ENCODE peak calls at places on chromosome 5, in eight cellular contexts. K is Karpas-422; D is CD4-positive, alpha-beta memory T cell; C is breast epithelium; I is AG04450; G is fibroblast of lung; Z is BE2C; F is OCI-LY7. J is an unnamed sample.

GRCh38 chr5:176596689-176597416 is 13.1 kb downstream of the GPRIN1 start:
- DNase-seq in K (no peak), D (peak), C (no peak), I (no peak), G (no peak), Z (no peak), F (peak), J (peak)

GRCh38 chr5:180823346-180823745 is 20.7 kb upstream of the MGAT1 start:
- DNase-seq in K (no peak), D (no peak), C (no peak), I (no peak), G (no peak), Z (no peak), F (no peak), J (no peak)

GRCh38 chr5:144451187-144451973 is 280.7 kb downstream of the KCTD16 start:
- DNase-seq in K (no peak), D (no peak), C (no peak), I (no peak), G (no peak), Z (no peak), F (no peak), J (no peak)

GRCh38 chr5:169097374-169097831 is 203.5 kb downstream of the SLIT3 start:
- DNase-seq in K (no peak), D (no peak), C (peak), I (no peak), G (peak), Z (no peak), F (no peak), J (no peak)

GRCh38 chr5:53350991-53351770 is 129.2 kb upstream of the FST start:
- DNase-seq in K (no peak), D (no peak), C (no peak), I (no peak), G (no peak), Z (no peak), F (no peak), J (no peak)

GRCh38 chr5:142686210-142686734 is 382 bp upstream of the FGF1 start:
- DNase-seq in K (no peak), D (no peak), C (peak), I (no peak), G (peak), Z (no peak), F (no peak), J (no peak)

GRCh38 chr5:102049517-102049916 is 246.6 kb downstream of the SLCO4C1 start:
- DNase-seq in K (no peak), D (no peak), C (no peak), I (no peak), G (no peak), Z (peak), F (no peak), J (no peak)

GRCh38 chr5:57416246-57416996 is 66.2 kb downstream of the ACTBL2 start:
- DNase-seq in K (no peak), D (no peak), C (no peak), I (no peak), G (peak), Z (peak), F (no peak), J (no peak)

GRCh38 chr5:179054036-179054785 is 6.0 kb upstream of the ZNF354C start:
- DNase-seq in K (no peak), D (no peak), C (no peak), I (no peak), G (no peak), Z (no peak), F (no peak), J (no peak)

GRCh38 chr5:6729400-6730310 is 16.4 kb downstream of the TENT4A start:
- DNase-seq in K (no peak), D (peak), C (no peak), I (no peak), G (no peak), Z (peak), F (peak), J (no peak)

GRCh38 chr5:115168829-115169391 is 798 bp downstream of the TRIM36 start:
- DNase-seq in K (peak), D (no peak), C (no peak), I (no peak), G (peak), Z (peak), F (no peak), J (peak)

GRCh38 chr5:109936091-109936490 is 246.4 kb downstream of the MAN2A1 start:
- DNase-seq in K (no peak), D (no peak), C (no peak), I (no peak), G (no peak), Z (no peak), F (no peak), J (no peak)

GRCh38 chr5:129177451-129177850 is 82.9 kb downstream of the ISOC1 start:
- DNase-seq in K (peak), D (no peak), C (no peak), I (no peak), G (no peak), Z (no peak), F (no peak), J (no peak)

GRCh38 chr5:54519083-54519541 is 1.6 kb downstream of the SNX18 start:
- DNase-seq in K (no peak), D (peak), C (no peak), I (no peak), G (no peak), Z (peak), F (no peak), J (no peak)

GRCh38 chr5:96023518-96023917 is 61.9 kb upstream of the ELL2 start:
- DNase-seq in K (no peak), D (no peak), C (no peak), I (no peak), G (peak), Z (no peak), F (no peak), J (no peak)

GRCh38 chr5:92775711-92776615 is 805.1 kb downstream of the NR2F1-AS1 start:
- DNase-seq in K (no peak), D (no peak), C (no peak), I (no peak), G (peak), Z (no peak), F (no peak), J (no peak)

GRCh38 chr5:16889972-16890519 is 46.0 kb downstream of the MYO10 start:
- DNase-seq in K (no peak), D (no peak), C (no peak), I (peak), G (peak), Z (no peak), F (no peak), J (no peak)

GRCh38 chr5:139236479-139236878 is 38.3 kb upstream of the SIL1 start:
- DNase-seq in K (no peak), D (no peak), C (no peak), I (no peak), G (no peak), Z (no peak), F (no peak), J (no peak)

GRCh38 chr5:149376711-149377447 is 2.2 kb downstream of the IL17B start:
- DNase-seq in K (no peak), D (no peak), C (no peak), I (no peak), G (no peak), Z (no peak), F (no peak), J (no peak)

GRCh38 chr5:98321356-98321755 is 452.1 kb upstream of the RGMB start:
- DNase-seq in K (no peak), D (no peak), C (no peak), I (no peak), G (no peak), Z (no peak), F (no peak), J (no peak)

GRCh38 chr5:91158011-91158410 is 225.1 kb downstream of the ARRDC3 start:
- DNase-seq in K (no peak), D (no peak), C (no peak), I (no peak), G (no peak), Z (no peak), F (no peak), J (no peak)

GRCh38 chr5:38234737-38235136 is 23.6 kb upstream of the EGFLAM start:
- DNase-seq in K (no peak), D (no peak), C (no peak), I (no peak), G (no peak), Z (no peak), F (no peak), J (no peak)

GRCh38 chr5:73694089-73694488 is 68.1 kb downstream of the ARHGEF28 start:
- DNase-seq in K (no peak), D (no peak), C (no peak), I (no peak), G (no peak), Z (no peak), F (no peak), J (peak)

GRCh38 chr5:113090336-113091106 is 113.9 kb downstream of the DCP2 start:
- DNase-seq in K (no peak), D (no peak), C (peak), I (no peak), G (peak), Z (no peak), F (no peak), J (peak)

GRCh38 chr5:177133845-177134652 is 476 bp downstream of the NSD1 start:
- DNase-seq in K (peak), D (peak), C (no peak), I (no peak), G (peak), Z (peak), F (peak), J (peak)

GRCh38 chr5:149561848-149562247 is 10.6 kb upstream of the CSNK1A1 start:
- DNase-seq in K (no peak), D (no peak), C (no peak), I (peak), G (peak), Z (no peak), F (peak), J (no peak)

GRCh38 chr5:54725391-54726280 is 208.1 kb downstream of the SNX18 start:
- DNase-seq in K (no peak), D (no peak), C (no peak), I (no peak), G (peak), Z (no peak), F (no peak), J (no peak)

GRCh38 chr5:849651-850301 is 1.0 kb downstream of the ZDHHC11 start:
- DNase-seq in K (no peak), D (peak), C (no peak), I (no peak), G (no peak), Z (no peak), F (no peak), J (no peak)

GRCh38 chr5:126449751-126450271 is 26.6 kb downstream of the GRAMD2B start:
- DNase-seq in K (peak), D (peak), C (no peak), I (no peak), G (peak), Z (no peak), F (no peak), J (peak)

GRCh38 chr5:180683523-180683922 is 34.1 kb upstream of the FLT4 start:
- DNase-seq in K (no peak), D (no peak), C (no peak), I (no peak), G (no peak), Z (no peak), F (no peak), J (no peak)

GRCh38 chr5:176542596-176543427 is 5.6 kb upstream of the RNF44 start:
- DNase-seq in K (peak), D (no peak), C (no peak), I (no peak), G (peak), Z (peak), F (peak), J (peak)

GRCh38 chr5:61649231-61649630 is 317.2 kb downstream of the ZSWIM6 start:
- DNase-seq in K (no peak), D (no peak), C (no peak), I (no peak), G (no peak), Z (no peak), F (no peak), J (no peak)

GRCh38 chr5:110112355-110112754 is 422.6 kb downstream of the MAN2A1 start:
- DNase-seq in K (no peak), D (no peak), C (no peak), I (no peak), G (no peak), Z (no peak), F (no peak), J (no peak)

GRCh38 chr5:159290741-159291140 is 27.7 kb downstream of the UBLCP1 start:
- DNase-seq in K (no peak), D (no peak), C (no peak), I (no peak), G (peak), Z (no peak), F (no peak), J (no peak)

GRCh38 chr5:76816110-76816831 is 2.6 kb upstream of the F2RL1 start:
- DNase-seq in K (no peak), D (no peak), C (no peak), I (no peak), G (peak), Z (no peak), F (no peak), J (no peak)

GRCh38 chr5:87825583-87825982 is 412.9 kb upstream of the CCNH start:
- DNase-seq in K (no peak), D (no peak), C (no peak), I (no peak), G (no peak), Z (no peak), F (no peak), J (no peak)

GRCh38 chr5:78586251-78586650 is 62.3 kb downstream of the LHFPL2 start:
- DNase-seq in K (no peak), D (no peak), C (peak), I (peak), G (peak), Z (no peak), F (no peak), J (no peak)

GRCh38 chr5:133938039-133938821 is 30.2 kb downstream of the C5orf15 start:
- DNase-seq in K (peak), D (no peak), C (no peak), I (no peak), G (no peak), Z (no peak), F (peak), J (peak)

GRCh38 chr5:174609116-174609515 is 115.3 kb upstream of the MSX2 start:
- DNase-seq in K (no peak), D (no peak), C (peak), I (no peak), G (peak), Z (peak), F (no peak), J (no peak)
- H3K4me3 ChIP-seq in K (no peak), D (no peak), C (no peak), I (no peak), G (no peak), Z (no peak), F (no peak), J (no peak)

GRCh38 chr5:89901983-89902382 is 507.6 kb downstream of the CETN3 start:
- DNase-seq in K (no peak), D (no peak), C (peak), I (no peak), G (no peak), Z (no peak), F (no peak), J (no peak)
- H3K4me3 ChIP-seq in K (no peak), D (no peak), C (no peak), I (no peak), G (no peak), Z (no peak), F (no peak), J (no peak)

GRCh38 chr5:172846249-172846648 is 12.2 kb downstream of the ERGIC1 start:
- DNase-seq in K (no peak), D (no peak), C (no peak), I (no peak), G (no peak), Z (no peak), F (no peak), J (no peak)
- H3K4me3 ChIP-seq in K (no peak), D (no peak), C (no peak), I (no peak), G (no peak), Z (no peak), F (no peak), J (no peak)

GRCh38 chr5:160492565-160492964 is 70.9 kb downstream of the PTTG1 start:
- DNase-seq in K (no peak), D (no peak), C (no peak), I (no peak), G (peak), Z (no peak), F (no peak), J (no peak)

GRCh38 chr5:160486573-160486972 is 64.9 kb downstream of the PTTG1 start:
- DNase-seq in K (no peak), D (peak), C (no peak), I (no peak), G (no peak), Z (no peak), F (no peak), J (peak)

GRCh38 chr5:160484644-160485043 is 63.0 kb downstream of the PTTG1 start:
- DNase-seq in K (no peak), D (no peak), C (no peak), I (no peak), G (no peak), Z (no peak), F (no peak), J (no peak)

GRCh38 chr5:160485364-160486010 is 63.8 kb downstream of the PTTG1 start:
- DNase-seq in K (no peak), D (no peak), C (no peak), I (no peak), G (no peak), Z (no peak), F (no peak), J (no peak)

DNA sequence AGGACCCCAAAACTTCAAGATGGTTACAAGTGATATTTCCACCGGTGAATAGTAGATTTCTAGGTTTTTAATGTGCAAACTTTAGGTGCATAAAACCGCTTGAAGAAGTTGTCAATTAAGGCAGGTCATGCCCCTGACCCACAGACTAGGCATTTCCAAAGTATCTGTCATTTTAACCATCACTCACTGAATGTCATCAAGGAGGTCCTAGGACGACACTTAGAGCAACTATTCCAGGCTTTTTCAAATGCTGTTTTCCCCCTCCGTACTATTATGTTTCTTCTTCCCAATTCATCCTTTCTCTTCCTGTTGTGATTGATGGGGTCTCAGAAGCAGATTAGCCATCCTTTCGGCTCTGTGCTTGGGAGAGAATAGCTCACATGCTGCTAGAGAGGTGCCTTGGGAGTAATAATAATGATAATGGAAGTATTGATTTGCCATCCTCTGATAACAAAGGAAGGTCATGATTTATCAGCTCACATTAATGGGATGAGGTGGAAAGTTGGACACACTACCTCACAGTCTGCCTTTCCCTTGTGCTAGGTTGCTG is 66.8 kb downstream of the PTTG1 start:
- DNase-seq in K (no peak), D (no peak), C (no peak), I (no peak), G (no peak), Z (no peak), F (no peak), J (no peak)
- H3K4me3 ChIP-seq in K (no peak), D (no peak), C (no peak), I (no peak), G (no peak), Z (no peak), F (no peak), J (no peak)

GRCh38 chr5:122183098-122183794 is 53.9 kb downstream of the ZNF474 start:
- DNase-seq in K (no peak), D (no peak), C (peak), I (no peak), G (peak), Z (no peak), F (no peak), J (no peak)
- H3K4me3 ChIP-seq in K (no peak), D (no peak), C (no peak), I (no peak), G (no peak), Z (no peak), F (no peak), J (no peak)